ENCODE peak calls at places on chromosomes 12 and 14, in nine cellular contexts. W is stimulated activated CD4-positive, alpha-beta T cell treated with anti-CD3 and anti-CD28 coated beads, Interleukin-2, amount 100 ng/mL, for 48 hours; H is D341Med; E is endothelial cell; C is GF-D8; X is GM20000; M is fibroblast of the aortic adventitia; N is chondrocyte; Q is OCI-LY7. D is an unnamed sample.

GRCh38 chr14:97707603-97708002 is 910.4 kb downstream of the VRK1 start:
- DNase-seq in N (no peak), E (no peak), H (peak; percentile 34), M (no peak), Q (no peak), C (no peak), X (no peak), W (no peak), D (no peak)

GRCh38 chr12:127829974-127830543 is 436.9 kb upstream of the TMEM132C start:
- DNase-seq in N (no peak), M (no peak), E (no peak), X (no peak), W (no peak), Q (no peak), C (no peak), H (no peak), D (no peak)

GRCh38 chr12:104499207-104499606 is 42.5 kb downstream of the CHST11 start:
- DNase-seq in Q (no peak), X (no peak), N (no peak), C (no peak), W (no peak), H (no peak), M (no peak), E (no peak), D (no peak)

GRCh38 chr12:97426485-97427116 is 36.0 kb upstream of the RMST start:
- DNase-seq in H (no peak), N (no peak), W (no peak), E (no peak), Q (no peak), X (no peak), M (no peak), C (no peak), D (no peak)

GRCh38 chr12:104006929-104007328 is 41.3 kb downstream of the TDG start:
- DNase-seq in C (no peak), H (no peak), W (no peak), N (no peak), M (peak; percentile 67), E (no peak), X (no peak), Q (no peak), D (no peak)

GRCh38 chr12:105978686-105979085 is 160.1 kb downstream of the NUAK1 start:
- DNase-seq in N (no peak), X (no peak), M (no peak), H (no peak), C (no peak), Q (no peak), E (no peak), W (no peak), D (no peak)

GRCh38 chr14:50395448-50395847 is 1.2 kb downstream of the CDKL1 start:
- DNase-seq in Q (no peak), E (no peak), X (no peak), W (no peak), C (no peak), H (no peak), N (no peak), M (peak; percentile 13), D (no peak)

GRCh38 chr14:58912287-58912686 is 274.5 kb downstream of the DACT1 start:
- DNase-seq in X (no peak), Q (no peak), C (no peak), W (no peak), N (no peak), M (no peak), H (no peak), E (no peak), D (no peak)

GRCh38 chr14:75497191-75497590 is 25.1 kb upstream of the BATF start:
- DNase-seq in M (no peak), N (no peak), C (no peak), E (no peak), X (peak; percentile 68), W (no peak), Q (no peak), H (no peak), D (no peak)

GRCh38 chr14:104428860-104429259 is 150.7 kb upstream of the C14orf180 start:
- DNase-seq in M (no peak), Q (no peak), X (no peak), W (no peak), N (no peak), C (no peak), H (no peak), E (no peak), D (no peak)

D was measured in GM12864.